ENCODE peak calls at places on chromosomes 3 and 15, in eight cellular contexts. V is uterus; C is activated naive CD4-positive, alpha-beta T cell treated with Interleukin-2 at 50 U/mL for 16 hours; X is GM23338; D is NCI-H748 treated with DMSO at 0.1 percent for 48 hours; Y is astrocyte; P is heart right ventricle; J is NCI-H1092. N is an unnamed sample.

GRCh38 chr3:109685084-109686079 is 348.0 kb upstream of the DPPA4 start:
- DNase-seq in V (peak; percentile 22), C (no peak), X (no peak), D (no peak), Y (peak; percentile 99), P (peak; percentile 55), J (no peak), N (peak; percentile 93)

GRCh38 chr3:169458752-169459151 is 204.8 kb downstream of the MECOM start:
- DNase-seq in V (no peak), C (no peak), X (no peak), D (no peak), Y (no peak), P (no peak), J (no peak), N (no peak)

GRCh38 chr3:193788189-193788946 is 195.4 kb downstream of the OPA1 start:
- DNase-seq in V (peak; percentile 42), C (no peak), X (peak; percentile 88), D (peak; percentile 58), Y (peak; percentile 44), P (peak; percentile 51), J (peak; percentile 74), N (no peak)

GRCh38 chr15:70140031-70140542 is 42.4 kb upstream of the TLE3 start:
- DNase-seq in V (no peak), C (no peak), X (no peak), D (no peak), Y (no peak), P (no peak), J (no peak), N (no peak)

GRCh38 chr3:56955551-56956131 is 104.8 kb upstream of the SPATA12 start:
- DNase-seq in V (peak; percentile 48), C (no peak), X (no peak), D (no peak), Y (no peak), P (no peak), J (no peak), N (no peak)

GRCh38 chr3:66138336-66139234 is 82.2 kb upstream of the SLC25A26 start:
- DNase-seq in V (peak; percentile 27), C (no peak), X (peak; percentile 90), D (peak; percentile 49), Y (peak; percentile 48), P (no peak), J (peak; percentile 32), N (no peak)

GRCh38 chr15:92652576-92652966 is 3.0 kb downstream of the FAM174B start:
- DNase-seq in V (no peak), C (no peak), X (no peak), D (no peak), Y (no peak), P (no peak), J (no peak), N (no peak)

GRCh38 chr15:64351265-64351664 is 4.7 kb downstream of the CSNK1G1 start:
- DNase-seq in V (no peak), C (no peak), X (no peak), D (no peak), Y (peak; percentile 18), P (no peak), J (no peak), N (no peak)

GRCh38 chr3:184525337-184526157 is 36.0 kb upstream of the EPHB3 start:
- DNase-seq in V (no peak), C (no peak), X (peak; percentile 97), D (no peak), Y (no peak), P (no peak), J (no peak), N (no peak)

GRCh38 chr3:117790256-117790987 is 1080.8 kb downstream of the TUSC7 start:
- DNase-seq in V (no peak), C (no peak), X (peak; percentile 55), D (no peak), Y (peak; percentile 52), P (no peak), J (no peak), N (no peak)

GRCh38 chr15:25795061-25795460 is 68.1 kb downstream of the ATP10A start:
- DNase-seq in V (no peak), C (no peak), X (no peak), D (no peak), Y (no peak), P (no peak), J (no peak), N (no peak)

GRCh38 chr15:73946046-73946678 is 19.9 kb downstream of the LOXL1 start:
- DNase-seq in V (no peak), C (no peak), X (no peak), D (no peak), Y (no peak), P (no peak), J (no peak), N (no peak)

GRCh38 chr3:119794971-119795612 is 13.2 kb downstream of the NR1I2 start:
- DNase-seq in V (no peak), C (no peak), X (peak; percentile 73), D (no peak), Y (peak; percentile 7), P (no peak), J (no peak), N (peak; percentile 82)

GRCh38 chr3:183396662-183397391 is 31.6 kb downstream of the MCF2L2 start:
- DNase-seq in V (no peak), C (no peak), X (no peak), D (no peak), Y (no peak), P (no peak), J (no peak), N (no peak)

GRCh38 chr3:140555666-140556065 is 122.2 kb upstream of the TRIM42 start:
- DNase-seq in V (no peak), C (no peak), X (no peak), D (no peak), Y (no peak), P (no peak), J (no peak), N (no peak)

GRCh38 chr3:106121491-106122289 is 252.9 kb upstream of the CBLB start:
- DNase-seq in V (no peak), C (no peak), X (no peak), D (no peak), Y (no peak), P (no peak), J (no peak), N (no peak)

GRCh38 chr3:81925385-81925784 is 163.9 kb upstream of the GBE1 start:
- DNase-seq in V (no peak), C (no peak), X (no peak), D (no peak), Y (no peak), P (no peak), J (no peak), N (no peak)

GRCh38 chr3:3552741-3553140 is 246.5 kb upstream of the LRRN1 start:
- DNase-seq in V (no peak), C (no peak), X (no peak), D (no peak), Y (peak; percentile 92), P (no peak), J (no peak), N (no peak)

GRCh38 chr15:85583404-85584390 is 203.3 kb downstream of the AKAP13 start:
- DNase-seq in V (peak; percentile 47), C (no peak), X (no peak), D (no peak), Y (peak; percentile 63), P (peak; percentile 27), J (no peak), N (no peak)

GRCh38 chr3:41881233-41881821 is 80.6 kb downstream of the ULK4 start:
- DNase-seq in V (peak; percentile 19), C (no peak), X (peak; percentile 49), D (peak; percentile 17), Y (peak; percentile 3), P (no peak), J (no peak), N (no peak)

GRCh38 chr3:9795212-9795611 is 2.3 kb downstream of the ARPC4 start:
- DNase-seq in V (no peak), C (no peak), X (no peak), D (no peak), Y (no peak), P (no peak), J (no peak), N (no peak)

GRCh38 chr15:73630796-73631471 is 2.3 kb downstream of the NPTN start:
- DNase-seq in V (no peak), C (no peak), X (no peak), D (no peak), Y (no peak), P (no peak), J (no peak), N (no peak)

GRCh38 chr3:10361375-10361774 is 40.5 kb upstream of the SEC13 start:
- DNase-seq in V (no peak), C (no peak), X (no peak), D (no peak), Y (no peak), P (no peak), J (peak; percentile 60), N (no peak)

GRCh38 chr3:27939940-27940339 is 217.8 kb upstream of the EOMES start:
- DNase-seq in V (no peak), C (no peak), X (peak; percentile 63), D (no peak), Y (peak; percentile 57), P (no peak), J (no peak), N (no peak)

GRCh38 chr3:132378846-132379245 is 38.5 kb upstream of the DNAJC13 start:
- DNase-seq in V (no peak), C (no peak), X (no peak), D (peak; percentile 16), Y (no peak), P (no peak), J (peak; percentile 22), N (no peak)

GRCh38 chr3:58492385-58492970 is 582 bp downstream of the KCTD6 start:
- DNase-seq in V (no peak), C (peak; percentile 28), X (no peak), D (no peak), Y (no peak), P (no peak), J (no peak), N (no peak)

GRCh38 chr3:41018841-41019240 is 180.5 kb upstream of the CTNNB1 start:
- DNase-seq in V (no peak), C (no peak), X (no peak), D (no peak), Y (no peak), P (no peak), J (no peak), N (no peak)

GRCh38 chr3:62682826-62683225 is 192.4 kb downstream of the CADPS start:
- DNase-seq in V (no peak), C (no peak), X (no peak), D (no peak), Y (no peak), P (no peak), J (no peak), N (no peak)

GRCh38 chr15:37081985-37082384 is 18.4 kb downstream of the MEIS2 start:
- DNase-seq in V (no peak), C (no peak), X (peak; percentile 65), D (no peak), Y (peak; percentile 79), P (no peak), J (no peak), N (no peak)

GRCh38 chr3:14245822-14246221 is 67.2 kb downstream of the LSM3 start:
- DNase-seq in V (no peak), C (no peak), X (no peak), D (no peak), Y (no peak), P (no peak), J (no peak), N (no peak)